ENCODE peak calls at places on chromosomes 2 and 18, in five cellular contexts. X is left lung, S is spleen, G is suprapubic skin, M is colonic mucosa. Q is an unnamed sample.

GRCh38 chr2:179410552-179411356 is 146.1 kb upstream of the SESTD1 start:
- DNase-seq in X (no peak), S (no peak), G (no peak), M (peak; percentile 38), Q (peak; percentile 48)

GRCh38 chr2:217950401-217950871 is 52.4 kb downstream of the TNS1 start:
- DNase-seq in M (no peak), S (peak; percentile 70), G (peak; percentile 69), X (no peak), Q (peak; percentile 20)

GRCh38 chr18:68275616-68276015 is 439.3 kb downstream of the TMX3 start:
- DNase-seq in M (no peak), S (no peak), G (no peak), X (no peak), Q (no peak)

GRCh38 chr2:709138-709779 is 32.1 kb upstream of the TMEM18 start:
- DNase-seq in X (no peak), S (no peak), G (no peak), M (no peak), Q (no peak)

GRCh38 chr18:58095655-58096054 is 51.6 kb downstream of the NEDD4L start:
- DNase-seq in G (no peak), M (no peak), X (no peak), S (no peak), Q (no peak)

GRCh38 chr2:238601433-238602222 is 174.9 kb downstream of the ASB1 start:
- DNase-seq in X (no peak), M (no peak), S (no peak), G (peak; percentile 72), Q (no peak)

GRCh38 chr2:45380131-45380836 is 230.8 kb downstream of the SRBD1 start:
- DNase-seq in X (no peak), G (no peak), S (no peak), M (peak; percentile 20), Q (no peak)

GRCh38 chr2:12120281-12121150 is 374.1 kb downstream of the LPIN1 start:
- DNase-seq in G (no peak), M (no peak), X (no peak), S (no peak), Q (no peak)

GRCh38 chr2:164922119-164922518 is 33.2 kb downstream of the SLC38A11 start:
- DNase-seq in M (no peak), G (no peak), S (no peak), X (no peak), Q (no peak)

GRCh38 chr2:121697108-121697631 is 39.5 kb downstream of the NIFK start:
- DNase-seq in M (no peak), X (no peak), G (no peak), S (no peak), Q (no peak)

GRCh38 chr2:3309496-3310355 is 67.9 kb downstream of the EIPR1 start:
- DNase-seq in S (peak; percentile 62), M (no peak), X (peak; percentile 60), G (no peak), Q (no peak)

GRCh38 chr2:190277234-190278112 is 42.2 kb downstream of the HIBCH start:
- DNase-seq in M (no peak), S (no peak), X (no peak), G (no peak), Q (no peak)

GRCh38 chr2:232375164-232375563 is 3.4 kb upstream of the ALPP start:
- DNase-seq in S (no peak), M (no peak), G (no peak), X (no peak), Q (no peak)

GRCh38 chr2:29742641-29743040 is 178.7 kb downstream of the ALK start:
- DNase-seq in S (no peak), G (no peak), X (no peak), M (no peak), Q (no peak)

GRCh38 chr18:5584751-5585417 is 41.1 kb upstream of the EPB41L3 start:
- DNase-seq in M (no peak), S (no peak), G (no peak), X (no peak), Q (no peak)

GRCh38 chr2:177265386-177265690 is 811 bp upstream of the NFE2L2 start:
- DNase-seq in G (no peak), M (peak; percentile 74), X (peak; percentile 85), S (no peak), Q (no peak)

GRCh38 chr2:30446602-30447148 is 371 bp upstream of the LCLAT1 start:
- DNase-seq in G (no peak), S (no peak), M (no peak), X (no peak), Q (no peak)

GRCh38 chr2:195251221-195251620 is 405.8 kb upstream of the SLC39A10 start:
- DNase-seq in G (no peak), X (no peak), M (no peak), S (no peak), Q (no peak)

GRCh38 chr18:35549515-35549914 is 32.0 kb upstream of the GALNT1 start:
- DNase-seq in S (no peak), G (no peak), X (no peak), M (no peak), Q (no peak)

GRCh38 chr2:236916181-236916580 is 169.5 kb upstream of the COPS8 start:
- DNase-seq in S (no peak), G (no peak), X (no peak), M (no peak), Q (no peak)

GRCh38 chr2:121689356-121689755 is 40.1 kb upstream of the CLASP1 start:
- DNase-seq in X (no peak), S (no peak), G (no peak), M (no peak), Q (no peak)

GRCh38 chr18:55404811-55405654 is 183.0 kb downstream of the TCF4 start:
- DNase-seq in M (no peak), S (no peak), G (no peak), X (no peak), Q (no peak)

GRCh38 chr18:55404136-55404810 is 183.7 kb downstream of the TCF4 start:
- DNase-seq in S (no peak), G (no peak), X (no peak), M (no peak), Q (no peak)

GRCh38 chr18:55407191-55407590 is 180.8 kb downstream of the TCF4 start:
- DNase-seq in S (no peak), G (no peak), M (no peak), X (no peak), Q (no peak)

GRCh38 chr18:55406374-55407045 is 181.5 kb downstream of the TCF4 start:
- DNase-seq in X (no peak), G (no peak), S (no peak), M (no peak), Q (no peak)

GRCh38 chr18:55405655-55406373 is 182.2 kb downstream of the TCF4 start:
- DNase-seq in M (peak; percentile 47), S (no peak), G (peak; percentile 86), X (no peak), Q (no peak)
- H3K4me1 ChIP-seq in M (no peaks in the 10 kb centered on the region), S (no peaks in the 10 kb centered on the region), G (peaks cover 10% of the 10 kb centered on the region), X (no peaks in the 10 kb centered on the region), Q (no peaks in the 10 kb centered on the region)

GRCh38 chr2:101830555-101830954 is 133.0 kb downstream of the MAP4K4 start:
- DNase-seq in X (no peak), M (no peak), S (no peak), G (no peak), Q (no peak)

GRCh38 chr2:101830146-101830545 is 132.6 kb downstream of the MAP4K4 start:
- DNase-seq in M (no peak), X (no peak), G (no peak), S (no peak), Q (no peak)

GRCh38 chr2:101828267-101829017 is 130.9 kb downstream of the MAP4K4 start:
- DNase-seq in S (no peak), M (no peak), X (no peak), G (no peak), Q (no peak)

GRCh38 chr2:101829018-101829396 is 131.5 kb downstream of the MAP4K4 start:
- DNase-seq in X (no peak), S (no peak), M (no peak), G (no peak), Q (no peak)

GRCh38 chr2:101829429-101829828 is 131.9 kb downstream of the MAP4K4 start:
- DNase-seq in X (no peak), M (no peak), S (no peak), G (no peak), Q (no peak)
- H3K27ac ChIP-seq in X (peak overlapping the region; percentile 21), M (no peak overlapping the region), S (no peak overlapping the region), G (no peak overlapping the region), Q (no peak overlapping the region)

DNA sequence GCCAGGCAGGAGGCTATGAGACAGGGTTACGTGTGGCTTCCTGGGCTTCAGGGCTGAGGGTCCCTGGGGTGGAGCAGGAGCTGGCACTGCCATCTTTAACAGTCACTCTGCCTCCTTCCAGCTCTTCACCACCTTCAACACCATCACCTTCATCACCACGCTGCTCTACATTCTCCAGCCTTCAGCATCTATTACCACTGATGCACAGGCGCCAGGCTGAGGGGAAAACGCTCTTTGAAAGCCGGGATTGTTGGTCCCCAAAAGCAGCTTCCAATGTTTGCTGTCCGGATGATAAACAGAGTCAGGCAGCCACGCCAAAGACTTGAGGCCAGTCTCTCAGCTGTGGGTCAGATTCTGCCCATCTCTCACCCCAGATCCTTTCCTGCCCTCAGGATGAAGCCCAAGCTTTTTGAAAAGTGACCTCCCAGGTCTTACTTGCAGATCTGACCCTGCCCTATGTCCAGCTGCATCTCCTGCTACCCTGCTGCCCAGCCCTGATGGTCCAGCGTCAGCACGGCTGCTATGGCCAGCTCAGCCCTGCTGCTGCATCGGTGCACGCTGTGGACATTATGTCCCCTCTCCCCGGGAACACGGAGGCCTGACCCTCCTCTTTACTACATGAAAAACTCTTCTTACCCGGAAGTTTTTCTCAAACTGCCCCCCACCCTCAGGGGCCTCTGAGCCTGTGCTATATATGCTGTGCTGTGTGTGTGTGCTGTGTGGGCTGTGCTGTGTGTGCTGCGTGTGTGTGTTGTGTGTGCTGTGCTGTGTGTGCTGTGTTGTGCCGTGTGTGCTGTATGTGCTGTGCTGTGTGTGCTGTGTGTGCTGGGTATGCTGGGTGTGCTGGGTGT is 31.2 kb upstream of the MAL start:
- DNase-seq in M (no peak), X (no peak), G (peak; percentile 20), S (peak; percentile 57), Q (no peak)
- H3K9me3 ChIP-seq in M (no peaks in the 10 kb centered on the region), X (no peaks in the 10 kb centered on the region), G (no peaks in the 10 kb centered on the region), S (no peaks in the 10 kb centered on the region), Q (no peaks in the 10 kb centered on the region)

DNA sequence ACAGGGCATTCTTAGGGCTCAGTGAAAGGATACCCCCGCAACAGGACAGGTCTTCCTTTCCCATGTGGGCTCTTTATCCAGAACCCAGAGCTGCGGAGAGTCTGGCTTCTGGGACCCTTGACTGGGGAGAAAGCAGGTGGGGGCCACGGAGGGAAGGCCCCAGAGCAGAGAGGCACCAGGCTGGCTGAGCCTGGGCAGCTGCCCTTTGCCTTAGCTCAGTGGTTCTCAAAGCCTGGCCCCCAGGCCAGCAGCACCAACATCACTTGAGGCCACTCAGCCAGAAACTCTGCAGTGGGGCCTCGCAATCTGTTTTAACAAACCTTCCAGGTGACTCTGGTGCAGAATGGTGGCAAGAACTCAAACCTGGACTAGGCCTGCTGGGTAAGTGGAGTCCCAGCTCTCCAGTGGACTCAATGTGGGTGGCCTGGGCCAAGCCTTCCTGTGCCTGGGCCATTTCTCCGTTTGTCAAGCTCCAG is 1.6 kb upstream of the TMEM37 start:
- DNase-seq in S (no peak), X (no peak), G (no peak), M (no peak), Q (no peak)
- H3K4me1 ChIP-seq in S (peaks cover 14% of the 10 kb centered on the region), X (peaks cover 39% of the 10 kb centered on the region), G (peaks cover 58% of the 10 kb centered on the region), M (peaks cover 5% of the 10 kb centered on the region), Q (peaks cover 26% of the 10 kb centered on the region)

GRCh38 chr2:128169497-128169896 is 78.5 kb downstream of the UGGT1 start:
- DNase-seq in S (no peak), M (no peak), G (no peak), X (no peak), Q (no peak)
- H3K27ac ChIP-seq in S (peak overlapping the region; percentile 72), M (no peak overlapping the region), G (no peak overlapping the region), X (peak overlapping the region; percentile 86), Q (no peak overlapping the region)

GRCh38 chr2:13560322-13560721 is 843.6 kb downstream of the TRIB2 start:
- DNase-seq in G (no peak), M (no peak), X (no peak), S (no peak), Q (no peak)
- H3K9me3 ChIP-seq in G (no peaks in the 10 kb centered on the region), M (no peaks in the 10 kb centered on the region), X (no peaks in the 10 kb centered on the region), S (no peaks in the 10 kb centered on the region), Q (no peaks in the 10 kb centered on the region)

Q was measured in pancreas.